ENCODE peak calls at places on chromosomes 13 and 19, in four cellular contexts. T, W, X and H are unnamed samples.

GRCh38 chr13:60369242-60369641 is 27.8 kb upstream of the TDRD3 start:
- DNase-seq in T (no peak), W (no peak), X (no peak), H (no peak)

GRCh38 chr13:79861731-79862130 is 380.8 kb downstream of the NDFIP2 start:
- DNase-seq in T (no peak), W (no peak), X (no peak), H (no peak)

GRCh38 chr19:41945135-41945766 is 13.9 kb downstream of the RABAC1 start:
- DNase-seq in T (no peak), W (no peak), X (no peak), H (no peak)

GRCh38 chr13:35954207-35954560 is 177.0 kb downstream of the DCLK1 start:
- DNase-seq in T (no peak), W (no peak), X (no peak), H (no peak)

GRCh38 chr13:52599853-52600603 is 42.2 kb upstream of the HNRNPA1L2 start:
- DNase-seq in T (peak), W (no peak), X (peak), H (peak)

GRCh38 chr19:52749780-52750179 is 14.9 kb upstream of the ZNF611 start:
- DNase-seq in T (no peak), W (no peak), X (no peak), H (no peak)

GRCh38 chr19:48711106-48711662 is 8.3 kb downstream of the MAMSTR start:
- DNase-seq in T (no peak), W (no peak), X (no peak), H (no peak)

GRCh38 chr19:16888629-16889371 is at the start of gene F2RL3:
- DNase-seq in T (peak), W (no peak), X (peak), H (peak)

GRCh38 chr19:3296034-3296433 is 70.3 kb upstream of the NFIC start:
- DNase-seq in T (no peak), W (no peak), X (no peak), H (no peak)

GRCh38 chr19:40642757-40643325 is 41.7 kb downstream of the LTBP4 start:
- DNase-seq in T (no peak), W (no peak), X (no peak), H (no peak)

GRCh38 chr13:23609414-23610186 is 39.4 kb downstream of the TNFRSF19 start:
- DNase-seq in T (peak), W (peak), X (no peak), H (no peak)

GRCh38 chr19:54448037-54448773 is 794 bp upstream of the LENG8 start:
- DNase-seq in T (peak), W (peak), X (peak), H (peak)

GRCh38 chr13:30713133-30713532 is 22.2 kb upstream of the ALOX5AP start:
- DNase-seq in T (no peak), W (no peak), X (no peak), H (no peak)

GRCh38 chr19:35673121-35673804 is 6.9 kb downstream of the UPK1A start:
- DNase-seq in T (peak), W (no peak), X (peak), H (peak)

GRCh38 chr13:64278493-64278892 is 2862.8 kb upstream of the PCDH20 start:
- DNase-seq in T (peak), W (peak), X (no peak), H (no peak)

GRCh38 chr19:2516727-2517126 is 40.8 kb downstream of the GADD45B start:
- DNase-seq in T (no peak), W (no peak), X (no peak), H (no peak)

GRCh38 chr13:29884671-29885424 is 34.4 kb upstream of the UBL3 start:
- DNase-seq in T (no peak), W (no peak), X (no peak), H (peak)

GRCh38 chr19:43784251-43784980 is 3.6 kb upstream of the KCNN4 start:
- DNase-seq in T (peak), W (peak), X (no peak), H (no peak)

GRCh38 chr13:97976551-97977375 is 23.3 kb downstream of the IPO5 start:
- DNase-seq in T (no peak), W (no peak), X (no peak), H (peak)

GRCh38 chr19:15195987-15196682 is 4.7 kb downstream of the NOTCH3 start:
- DNase-seq in T (no peak), W (no peak), X (peak), H (no peak)

GRCh38 chr19:38384209-38385027 is 3.4 kb downstream of the GGN start:
- DNase-seq in T (peak), W (no peak), X (peak), H (peak)

GRCh38 chr13:94480672-94481145 is 1.2 kb upstream of the DCT start:
- DNase-seq in T (peak), W (no peak), X (no peak), H (no peak)

GRCh38 chr19:17447704-17448189 is 721 bp downstream of the TMEM221 start:
- DNase-seq in T (no peak), W (no peak), X (no peak), H (no peak)

GRCh38 chr13:62781866-62782265 is 1366.2 kb upstream of the PCDH20 start:
- DNase-seq in T (no peak), W (no peak), X (no peak), H (no peak)

GRCh38 chr19:23440207-23440606 is 44.9 kb upstream of the ZNF91 start:
- DNase-seq in T (no peak), W (no peak), X (no peak), H (no peak)

GRCh38 chr19:1171755-1172352 is 2.2 kb downstream of the SBNO2 start:
- DNase-seq in T (no peak), W (no peak), X (no peak), H (no peak)

GRCh38 chr19:33406521-33407139 is 33.1 kb downstream of the CEBPG start:
- DNase-seq in T (peak), W (no peak), X (peak), H (peak)

GRCh38 chr19:3098515-3099346 is 4.6 kb downstream of the GNA11 start:
- DNase-seq in T (peak), W (no peak), X (no peak), H (no peak)

GRCh38 chr19:38711726-38712153 is 32.5 kb downstream of the CAPN12 start:
- DNase-seq in T (peak), W (peak), X (no peak), H (no peak)

GRCh38 chr19:38869836-38870607 is 8.1 kb downstream of the RINL start:
- DNase-seq in T (peak), W (no peak), X (peak), H (peak)

GRCh38 chr19:33601583-33601982 is 20.2 kb upstream of the CHST8 start:
- DNase-seq in T (no peak), W (no peak), X (no peak), H (no peak)

GRCh38 chr13:28488376-28489005 is 6.4 kb downstream of the FLT1 start:
- DNase-seq in T (no peak), W (no peak), X (no peak), H (no peak)

GRCh38 chr19:40556953-40557530 is 19.6 kb upstream of the SHKBP1 start:
- DNase-seq in T (no peak), W (no peak), X (no peak), H (no peak)

GRCh38 chr13:44243198-44243852 is 130.3 kb upstream of the SERP2 start:
- DNase-seq in T (peak), W (no peak), X (peak), H (peak)

GRCh38 chr19:43525836-43526771 is 897 bp downstream of the ETHE1 start:
- DNase-seq in T (no peak), W (no peak), X (peak), H (peak)

GRCh38 chr13:98585398-98585754 is 8.5 kb upstream of the STK24 start:
- DNase-seq in T (no peak), W (no peak), X (no peak), H (no peak)

GRCh38 chr13:111929036-111929616 is 137.8 kb upstream of the SOX1 start:
- DNase-seq in T (no peak), W (no peak), X (no peak), H (no peak)

GRCh38 chr19:46955813-46956371 is 63.7 kb upstream of the NPAS1 start:
- DNase-seq in T (no peak), W (no peak), X (no peak), H (no peak)

GRCh38 chr19:46962030-46962570 is 57.5 kb upstream of the NPAS1 start:
- DNase-seq in T (no peak), W (no peak), X (no peak), H (no peak)

GRCh38 chr19:46955114-46955812 is 64.4 kb upstream of the NPAS1 start:
- DNase-seq in T (no peak), W (no peak), X (no peak), H (no peak)

GRCh38 chr19:46959962-46960556 is 59.6 kb upstream of the NPAS1 start:
- DNase-seq in T (no peak), W (no peak), X (no peak), H (no peak)

DNA sequence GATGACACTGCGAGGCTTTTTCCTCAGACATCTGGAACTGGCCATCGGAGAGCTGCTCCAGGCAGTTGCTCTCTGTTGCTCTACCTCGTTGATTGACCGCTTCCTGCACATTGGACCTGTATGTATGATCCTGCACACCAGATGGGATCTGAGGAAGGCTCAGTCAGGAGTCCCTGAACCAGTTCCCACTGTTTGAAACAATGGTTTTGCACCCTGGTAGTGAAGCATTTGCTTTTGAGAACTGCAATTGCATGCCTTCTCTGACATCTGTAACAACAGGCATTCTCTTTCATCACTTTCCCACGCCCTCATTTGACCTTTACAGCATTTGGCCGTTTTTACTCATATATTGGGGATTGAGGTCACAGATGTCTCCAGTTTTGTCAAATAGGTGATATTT is 61.1 kb upstream of the NPAS1 start:
- DNase-seq in T (peak), W (no peak), X (no peak), H (no peak)
- TF ChIP-seq CTCF in T (no peak), W (no peak), X (no peak), H (no peak)

GRCh38 chr19:29665826-29666633 is 769 bp downstream of the PLEKHF1 start:
- DNase-seq in T (peak), W (no peak), X (peak), H (no peak)

GRCh38 chr19:29663861-29664752 is 1.2 kb upstream of the PLEKHF1 start:
- DNase-seq in T (no peak), W (no peak), X (no peak), H (no peak)

GRCh38 chr19:29665215-29665825 is at the start of gene PLEKHF1:
- DNase-seq in T (peak), W (no peak), X (peak), H (peak)

GRCh38 chr19:29662604-29663404 is 2.5 kb upstream of the PLEKHF1 start:
- DNase-seq in T (peak), W (peak), X (peak), H (no peak)

DNA sequence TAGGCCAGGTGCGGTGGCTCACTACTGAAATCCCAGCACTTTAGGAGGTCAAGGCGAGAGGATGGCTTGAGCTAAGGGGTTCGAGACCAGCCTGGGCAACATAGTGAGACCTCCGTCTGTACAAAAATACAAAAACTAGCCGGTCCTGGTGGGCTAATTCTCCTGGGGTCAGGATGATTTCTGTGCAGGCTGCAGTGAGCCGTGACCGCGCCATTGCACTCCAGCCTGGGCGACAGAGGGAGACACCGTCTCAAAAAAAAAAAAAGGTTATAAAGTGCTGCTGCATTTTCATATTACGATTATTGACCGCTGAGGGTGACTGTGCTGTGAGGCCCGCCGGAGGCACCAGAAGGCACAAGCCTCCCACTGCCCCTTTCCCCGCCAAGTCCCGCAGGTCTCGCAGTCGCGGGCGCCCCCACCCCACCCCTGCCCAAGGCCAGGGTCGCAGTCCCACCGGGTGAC is 477 bp upstream of the PLEKHF1 start:
- DNase-seq in T (no peak), W (no peak), X (no peak), H (no peak)
- TF ChIP-seq CTCF in T (no peak), W (no peak), X (no peak), H (no peak)

GRCh38 chr19:51696606-51697005 is 3.5 kb downstream of the SPACA6 start:
- DNase-seq in T (no peak), W (no peak), X (no peak), H (no peak)

GRCh38 chr19:51701468-51702100 is 8.5 kb downstream of the SPACA6 start:
- DNase-seq in T (no peak), W (no peak), X (no peak), H (no peak)

GRCh38 chr19:51698296-51698695 is 5.2 kb downstream of the SPACA6 start:
- DNase-seq in T (no peak), W (no peak), X (no peak), H (no peak)

GRCh38 chr19:51697169-51697776 is 4.1 kb downstream of the SPACA6 start:
- DNase-seq in T (no peak), W (no peak), X (no peak), H (no peak)

DNA sequence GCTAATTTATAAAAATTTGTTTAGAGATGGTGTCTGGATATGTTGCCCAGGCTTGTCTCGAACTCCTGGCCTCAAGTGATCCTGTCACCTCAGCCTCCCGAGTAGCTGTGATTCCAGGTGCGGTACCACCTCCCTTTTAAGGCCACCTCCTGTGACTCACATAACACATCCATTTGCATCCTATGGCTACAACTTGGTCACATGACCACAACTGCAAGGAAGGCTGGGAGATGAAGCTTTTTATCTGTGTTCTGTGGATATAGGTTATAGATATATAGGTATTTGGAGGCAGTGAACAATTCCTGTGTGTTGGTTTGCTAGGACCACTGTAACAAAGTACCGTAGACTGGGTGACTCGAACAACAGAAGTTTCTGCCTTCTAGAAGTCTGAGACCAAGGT is 6.0 kb downstream of the SPACA6 start:
- DNase-seq in T (no peak), W (no peak), X (no peak), H (no peak)
- TF ChIP-seq CTCF in T (no peak), W (no peak), X (no peak), H (no peak)

GRCh38 chr19:7748756-7749155 is 1.4 kb upstream of the CD209 start:
- DNase-seq in T (no peak), W (no peak), X (no peak), H (no peak)
- TF ChIP-seq CTCF in T (no peak), W (peak), X (no peak), H (no peak)

GRCh38 chr19:47004012-47004465 is 15.6 kb upstream of the NPAS1 start:
- DNase-seq in T (no peak), W (no peak), X (no peak), H (no peak)

GRCh38 chr19:47003611-47003935 is 16.1 kb upstream of the NPAS1 start:
- DNase-seq in T (no peak), W (no peak), X (no peak), H (no peak)

GRCh38 chr19:47002853-47003610 is 16.6 kb upstream of the NPAS1 start:
- DNase-seq in T (no peak), W (no peak), X (no peak), H (no peak)

GRCh38 chr19:47001584-47001983 is 18.1 kb upstream of the NPAS1 start:
- DNase-seq in T (no peak), W (no peak), X (no peak), H (no peak)

DNA sequence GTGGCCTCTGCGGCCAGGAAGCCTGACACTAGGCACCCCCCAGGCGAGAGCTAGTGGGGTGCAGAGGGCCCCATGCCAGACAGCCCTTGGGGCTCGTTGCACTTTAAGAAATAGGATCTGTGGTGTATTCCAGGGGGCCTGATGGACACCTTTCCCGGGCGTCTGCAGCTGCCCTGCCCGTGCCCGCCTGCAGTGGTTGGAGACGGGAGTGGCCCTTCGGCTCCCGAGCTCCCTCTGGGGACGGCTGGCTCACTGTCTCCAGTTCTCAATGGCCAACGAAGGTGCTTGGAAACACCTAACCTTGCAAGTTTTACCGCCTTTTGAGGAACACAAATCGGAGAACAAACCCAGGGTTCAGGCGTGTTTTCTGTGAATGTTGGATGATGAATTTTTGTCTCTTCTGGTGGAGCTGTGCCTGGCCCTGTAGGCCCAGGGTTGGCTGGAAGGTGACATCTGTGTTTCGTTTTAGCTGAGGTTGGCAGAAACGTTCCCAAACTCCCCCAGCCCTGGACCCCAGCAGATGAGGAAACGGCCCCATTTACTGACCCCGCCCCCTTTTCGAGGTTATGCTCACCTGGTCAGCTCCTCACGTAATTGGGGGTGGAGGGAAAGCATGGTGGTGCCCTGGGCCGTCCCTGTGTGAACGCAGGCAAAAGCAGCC is 17.4 kb upstream of the NPAS1 start:
- DNase-seq in T (no peak), W (no peak), X (no peak), H (no peak)
- TF ChIP-seq CTCF in T (no peak), W (no peak), X (peak), H (no peak)

DNA sequence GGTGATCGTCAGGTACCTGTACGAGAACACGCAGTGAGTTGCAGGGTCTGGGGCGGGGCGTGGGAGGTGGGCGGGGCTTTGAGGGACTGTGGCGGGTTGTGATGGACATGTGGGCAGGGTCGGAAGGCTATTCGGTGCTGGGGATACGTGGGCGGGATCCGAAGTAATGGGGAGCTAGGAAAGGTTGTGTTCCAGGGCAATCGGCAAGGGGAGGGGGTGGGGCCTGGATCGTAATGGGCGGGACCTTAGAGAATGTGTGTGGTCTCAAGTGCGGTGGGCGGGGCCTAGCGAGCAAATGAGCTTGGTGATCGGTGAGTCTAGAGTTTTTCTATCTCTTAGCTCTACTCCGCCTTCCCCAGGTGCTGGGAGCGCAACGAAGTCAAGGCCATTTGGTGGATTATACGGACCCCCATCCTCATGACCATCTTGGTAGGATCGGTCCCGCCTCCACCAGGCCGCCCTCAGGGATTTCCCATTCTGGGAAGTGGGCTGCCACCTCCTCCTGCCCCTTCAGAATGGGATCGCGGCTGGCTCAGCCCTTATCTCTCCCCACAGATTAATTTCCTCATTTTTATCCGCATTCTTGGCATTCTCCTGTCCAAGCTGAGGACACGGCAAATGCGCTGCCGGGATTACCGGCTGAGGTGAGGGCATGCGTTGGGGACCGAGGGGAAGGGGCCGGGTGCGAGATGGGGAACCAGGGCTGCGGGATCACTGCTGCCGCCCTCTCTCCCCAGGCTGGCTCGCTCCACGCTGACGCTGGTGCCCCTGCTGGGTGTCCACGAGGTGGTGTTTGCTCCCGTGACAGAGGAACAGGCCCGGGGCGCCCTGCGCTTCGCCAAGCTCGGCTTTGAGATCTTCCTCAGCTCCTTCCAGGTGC is 9.6 kb downstream of the GIPR start:
- DNase-seq in T (peak), W (no peak), X (peak), H (peak)
- TF ChIP-seq CTCF in T (no peak), W (no peak), X (peak), H (no peak)